ENCODE peak calls at places on chromosomes 1 and 21, in seven cellular contexts. One of them, this sample, is unnamed.

GRCh38 chr1:110903853-110904500 is 31.0 kb downstream of the CD53 start:
- DNase-seq in progenitor cell of endocrine pancreas: no peak
- DNase-seq in tibial artery: no peak
- DNase-seq in heart right ventricle: no peak
- DNase-seq in psoas muscle: no peak
- DNase-seq in IMR-90: no peak
- DNase-seq in H9: no peak
- DNase-seq in this sample: no peak

GRCh38 chr1:47210666-47211065 is 20.8 kb upstream of the PDZK1IP1 start:
- DNase-seq in progenitor cell of endocrine pancreas: no peak
- DNase-seq in tibial artery: no peak
- DNase-seq in heart right ventricle: no peak
- DNase-seq in psoas muscle: no peak
- DNase-seq in IMR-90: no peak
- DNase-seq in H9: no peak
- DNase-seq in this sample: no peak

GRCh38 chr1:21825393-21825792 is 13.3 kb downstream of the LDLRAD2 start:
- DNase-seq in progenitor cell of endocrine pancreas: no peak
- DNase-seq in tibial artery: no peak
- DNase-seq in heart right ventricle: no peak
- DNase-seq in psoas muscle: no peak
- DNase-seq in IMR-90: no peak
- DNase-seq in H9: no peak
- DNase-seq in this sample: no peak

GRCh38 chr1:19735419-19736127 is 64.1 kb downstream of the TMCO4 start:
- DNase-seq in progenitor cell of endocrine pancreas: no peak
- DNase-seq in tibial artery: peak
- DNase-seq in heart right ventricle: peak
- DNase-seq in psoas muscle: peak
- DNase-seq in IMR-90: peak
- DNase-seq in H9: no peak
- DNase-seq in this sample: no peak

GRCh38 chr1:30929135-30929889 is 20.8 kb upstream of the SDC3 start:
- DNase-seq in progenitor cell of endocrine pancreas: no peak
- DNase-seq in tibial artery: no peak
- DNase-seq in heart right ventricle: no peak
- DNase-seq in psoas muscle: no peak
- DNase-seq in IMR-90: peak
- DNase-seq in H9: peak
- DNase-seq in this sample: peak

GRCh38 chr1:40944326-40944725 is 35.2 kb upstream of the CTPS1 start:
- DNase-seq in progenitor cell of endocrine pancreas: no peak
- DNase-seq in tibial artery: peak
- DNase-seq in heart right ventricle: no peak
- DNase-seq in psoas muscle: no peak
- DNase-seq in IMR-90: peak
- DNase-seq in H9: no peak
- DNase-seq in this sample: no peak

GRCh38 chr21:46628868-46629267 is 6.6 kb upstream of the PRMT2 start:
- DNase-seq in progenitor cell of endocrine pancreas: no peak
- DNase-seq in tibial artery: no peak
- DNase-seq in heart right ventricle: no peak
- DNase-seq in psoas muscle: no peak
- DNase-seq in IMR-90: no peak
- DNase-seq in H9: no peak
- DNase-seq in this sample: no peak

GRCh38 chr1:179048339-179049124 is 22.8 kb downstream of the FAM20B start:
- DNase-seq in progenitor cell of endocrine pancreas: no peak
- DNase-seq in tibial artery: no peak
- DNase-seq in heart right ventricle: no peak
- DNase-seq in psoas muscle: no peak
- DNase-seq in IMR-90: no peak
- DNase-seq in H9: no peak
- DNase-seq in this sample: no peak

GRCh38 chr1:79232831-79233230 is 226.3 kb upstream of the ADGRL4 start:
- DNase-seq in progenitor cell of endocrine pancreas: no peak
- DNase-seq in tibial artery: no peak
- DNase-seq in heart right ventricle: no peak
- DNase-seq in psoas muscle: no peak
- DNase-seq in IMR-90: no peak
- DNase-seq in H9: no peak
- DNase-seq in this sample: no peak

GRCh38 chr1:59186656-59187055 is 110.2 kb upstream of the FGGY start:
- DNase-seq in progenitor cell of endocrine pancreas: no peak
- DNase-seq in tibial artery: peak
- DNase-seq in heart right ventricle: no peak
- DNase-seq in psoas muscle: peak
- DNase-seq in IMR-90: peak
- DNase-seq in H9: no peak
- DNase-seq in this sample: no peak

GRCh38 chr1:54835970-54836369 is 34.8 kb upstream of the TTC22 start:
- DNase-seq in progenitor cell of endocrine pancreas: no peak
- DNase-seq in tibial artery: no peak
- DNase-seq in heart right ventricle: no peak
- DNase-seq in psoas muscle: no peak
- DNase-seq in IMR-90: no peak
- DNase-seq in H9: no peak
- DNase-seq in this sample: no peak
- TF ChIP-seq CTCF in progenitor cell of endocrine pancreas: no peak
- TF ChIP-seq CTCF in tibial artery: no peak
- TF ChIP-seq CTCF in heart right ventricle: no peak
- TF ChIP-seq CTCF in psoas muscle: no peak
- TF ChIP-seq CTCF in IMR-90: no peak
- TF ChIP-seq CTCF in H9: no peak
- TF ChIP-seq CTCF in this sample: no peak

DNA sequence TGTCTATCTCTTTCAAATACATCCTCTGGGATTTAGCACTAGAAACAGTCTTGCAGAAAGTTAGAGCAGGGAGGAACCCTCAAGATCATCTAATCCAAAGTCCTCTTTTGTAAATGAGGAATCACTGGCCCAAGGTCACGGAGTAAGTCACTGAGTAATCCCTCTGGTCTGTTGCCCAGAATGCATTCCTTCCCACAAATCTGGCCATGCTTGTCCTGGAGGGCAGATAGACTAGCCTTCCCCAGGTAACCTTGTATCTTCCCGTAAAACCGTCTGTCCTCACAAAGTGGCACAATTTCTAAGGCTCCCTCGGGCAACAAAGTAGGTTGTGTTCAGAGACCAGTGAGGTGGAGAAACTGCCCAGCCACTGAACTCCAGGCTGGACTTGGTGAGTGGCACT is 46.2 kb downstream of the DDR2 start:
- DNase-seq in progenitor cell of endocrine pancreas: no peak
- DNase-seq in tibial artery: no peak
- DNase-seq in heart right ventricle: peak
- DNase-seq in psoas muscle: no peak
- DNase-seq in IMR-90: peak
- DNase-seq in H9: no peak
- DNase-seq in this sample: no peak
- TF ChIP-seq CTCF in progenitor cell of endocrine pancreas: no peak
- TF ChIP-seq CTCF in tibial artery: no peak
- TF ChIP-seq CTCF in heart right ventricle: no peak
- TF ChIP-seq CTCF in psoas muscle: no peak
- TF ChIP-seq CTCF in IMR-90: no peak
- TF ChIP-seq CTCF in H9: no peak
- TF ChIP-seq CTCF in this sample: no peak

GRCh38 chr1:181674617-181675016 is 191.3 kb downstream of the CACNA1E start:
- DNase-seq in progenitor cell of endocrine pancreas: no peak
- DNase-seq in tibial artery: no peak
- DNase-seq in heart right ventricle: no peak
- DNase-seq in psoas muscle: no peak
- DNase-seq in IMR-90: no peak
- DNase-seq in H9: no peak
- DNase-seq in this sample: no peak
- TF ChIP-seq CTCF in progenitor cell of endocrine pancreas: no peak
- TF ChIP-seq CTCF in tibial artery: no peak
- TF ChIP-seq CTCF in heart right ventricle: no peak
- TF ChIP-seq CTCF in psoas muscle: no peak
- TF ChIP-seq CTCF in IMR-90: no peak
- TF ChIP-seq CTCF in H9: peak
- TF ChIP-seq CTCF in this sample: no peak

DNA sequence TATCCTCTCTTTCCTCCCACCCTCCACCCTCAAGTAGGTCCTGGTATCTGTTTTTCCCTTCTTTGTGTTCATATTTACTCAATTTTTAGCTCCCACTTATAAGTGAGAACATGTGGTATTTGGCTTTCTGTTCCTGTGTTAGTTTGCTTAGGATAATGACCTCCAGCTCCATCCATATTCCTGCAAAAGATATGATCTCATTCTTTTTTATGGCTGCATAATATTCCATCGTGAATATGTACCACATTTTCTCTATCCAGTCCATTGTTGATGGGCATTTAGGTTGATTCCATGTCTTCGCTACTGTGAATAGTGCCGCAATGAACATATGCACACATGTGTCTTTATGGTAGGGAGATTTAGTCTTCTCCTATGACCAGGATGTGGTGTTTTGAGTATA is 14.5 kb downstream of the OLIG2 start:
- DNase-seq in progenitor cell of endocrine pancreas: no peak
- DNase-seq in tibial artery: no peak
- DNase-seq in heart right ventricle: no peak
- DNase-seq in psoas muscle: no peak
- DNase-seq in IMR-90: no peak
- DNase-seq in H9: no peak
- DNase-seq in this sample: no peak
- TF ChIP-seq CTCF in progenitor cell of endocrine pancreas: no peak
- TF ChIP-seq CTCF in tibial artery: no peak
- TF ChIP-seq CTCF in heart right ventricle: no peak
- TF ChIP-seq CTCF in psoas muscle: no peak
- TF ChIP-seq CTCF in IMR-90: no peak
- TF ChIP-seq CTCF in H9: no peak
- TF ChIP-seq CTCF in this sample: no peak

DNA sequence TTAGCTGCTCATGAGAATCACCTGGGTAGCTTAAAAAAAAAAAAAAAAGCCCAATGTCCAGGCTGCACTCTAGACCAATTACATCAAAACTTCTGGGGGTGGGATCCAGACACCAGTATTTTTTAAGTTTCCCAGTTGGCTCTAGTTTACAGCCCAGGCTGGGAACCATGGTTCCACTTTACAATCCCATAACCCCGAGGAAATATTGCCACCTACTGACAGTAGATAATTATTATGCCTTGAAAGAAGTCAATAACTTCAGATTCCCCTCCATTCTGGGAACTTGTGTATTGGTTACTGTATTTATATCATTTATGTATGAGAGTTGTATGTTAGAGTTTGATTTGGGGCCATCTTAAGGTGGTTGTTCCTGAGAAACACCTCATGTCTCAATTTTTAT is 100.2 kb downstream of the SPATA46 start:
- DNase-seq in progenitor cell of endocrine pancreas: no peak
- DNase-seq in tibial artery: no peak
- DNase-seq in heart right ventricle: no peak
- DNase-seq in psoas muscle: no peak
- DNase-seq in IMR-90: peak
- DNase-seq in H9: no peak
- DNase-seq in this sample: no peak
- TF ChIP-seq CTCF in progenitor cell of endocrine pancreas: peak
- TF ChIP-seq CTCF in tibial artery: peak
- TF ChIP-seq CTCF in heart right ventricle: peak
- TF ChIP-seq CTCF in psoas muscle: peak
- TF ChIP-seq CTCF in IMR-90: peak
- TF ChIP-seq CTCF in H9: peak
- TF ChIP-seq CTCF in this sample: peak

GRCh38 chr1:226637147-226637935 is 88.8 kb downstream of the STUM start:
- DNase-seq in progenitor cell of endocrine pancreas: no peak
- DNase-seq in tibial artery: peak
- DNase-seq in heart right ventricle: peak
- DNase-seq in psoas muscle: peak
- DNase-seq in IMR-90: no peak
- DNase-seq in H9: no peak
- DNase-seq in this sample: peak
- TF ChIP-seq CTCF in progenitor cell of endocrine pancreas: peak
- TF ChIP-seq CTCF in tibial artery: peak
- TF ChIP-seq CTCF in heart right ventricle: peak
- TF ChIP-seq CTCF in psoas muscle: peak
- TF ChIP-seq CTCF in IMR-90: peak
- TF ChIP-seq CTCF in H9: peak
- TF ChIP-seq CTCF in this sample: peak

This sample was measured in glutamatergic neuron.